ENCODE peak calls at places on chromosomes 5 and 9, in four cellular contexts. I, V, A and F are unnamed samples.

GRCh38 chr5:67286006-67286405 is 89.4 kb upstream of the CD180 start:
- DNase-seq in I (no peak), V (no peak), A (no peak), F (no peak)

GRCh38 chr9:34185778-34186551 is 7.1 kb downstream of the UBAP1 start:
- DNase-seq in I (peak; percentile 22), V (peak; percentile 23), A (peak; percentile 99), F (no peak)

GRCh38 chr5:102453716-102454115 is 45.1 kb downstream of the SLCO6A1 start:
- DNase-seq in I (no peak), V (no peak), A (peak; percentile 29), F (no peak)

GRCh38 chr9:31030741-31031202 is 1353.7 kb upstream of the ACO1 start:
- DNase-seq in I (no peak), V (no peak), A (peak; percentile 28), F (no peak)

GRCh38 chr5:95178046-95178651 is 106.7 kb downstream of the MCTP1 start:
- DNase-seq in I (peak; percentile 99), V (no peak), A (peak; percentile 79), F (no peak)

GRCh38 chr9:21506910-21507795 is 25.0 kb upstream of the IFNE start:
- DNase-seq in I (peak; percentile 44), V (no peak), A (no peak), F (no peak)

GRCh38 chr9:34079181-34079580 is 30.5 kb upstream of the UBAP2 start:
- DNase-seq in I (peak; percentile 9), V (no peak), A (peak; percentile 81), F (no peak)

GRCh38 chr5:103891151-103891550 is 328.6 kb upstream of the NUDT12 start:
- DNase-seq in I (no peak), V (no peak), A (peak; percentile 63), F (no peak)

GRCh38 chr9:93028448-93029006 is 30.0 kb upstream of the SUSD3 start:
- DNase-seq in I (no peak), V (peak; percentile 87), A (peak; percentile 55), F (peak; percentile 40)

GRCh38 chr5:176560364-176560763 is 11.2 kb downstream of the CDHR2 start:
- DNase-seq in I (no peak), V (peak; percentile 43), A (no peak), F (no peak)